ENCODE peak calls at places on chromosomes 11 and 22, in eight cellular contexts. T is stimulated activated CD4-positive, alpha-beta T cell treated with anti-CD3 and anti-CD28 coated beads, Interleukin-1b, Interleukin-23, amount 100 ng/mL, for 4 hours; Z is tibial nerve; S is psoas muscle; K is EH; R is activated T-cell treated with anti-CD3 and anti-CD28 coated beads, Interleukin-2, amount 50 U/mL, for 48 hours; B is posterior vena cava; A is HAP-1. W is an unnamed sample.

GRCh38 chr22:47813661-47814060 is 1051.2 kb downstream of the TBC1D22A start:
- DNase-seq in R (no peak), T (no peak), A (no peak), B (no peak), S (no peak), Z (no peak), K (no peak), W (no peak)

GRCh38 chr22:44663256-44663999 is 38.6 kb upstream of the PRR5 start:
- DNase-seq in A (no peak), S (no peak), Z (no peak), T (no peak), B (peak), R (no peak), K (no peak), W (no peak)

GRCh38 chr22:47534150-47535133 is 772.0 kb downstream of the TBC1D22A start:
- DNase-seq in Z (peak), B (peak), S (no peak), K (no peak), T (no peak), R (no peak), A (no peak), W (no peak)

GRCh38 chr22:44802071-44802700 is 49.8 kb downstream of the ARHGAP8 start:
- DNase-seq in T (no peak), S (no peak), K (no peak), Z (no peak), R (no peak), A (no peak), B (no peak), W (no peak)

GRCh38 chr11:67504950-67505561 is at the start of gene PITPNM1:
- DNase-seq in R (peak), S (peak), K (peak), T (no peak), A (peak), B (peak), Z (peak), W (peak)

GRCh38 chr22:48643066-48643731 is 1184.5 kb downstream of the BRD1 start:
- DNase-seq in S (no peak), T (no peak), A (no peak), B (no peak), Z (no peak), R (no peak), K (no peak), W (no peak)

GRCh38 chr22:42511401-42511891 is 8.2 kb downstream of the RRP7A start:
- DNase-seq in R (no peak), A (no peak), S (no peak), Z (no peak), K (no peak), B (no peak), T (no peak), W (no peak)

GRCh38 chr11:66267379-66268209 is 845 bp upstream of the RAB1B start:
- DNase-seq in R (peak), S (peak), K (peak), A (peak), B (peak), T (peak), Z (peak), W (peak)

GRCh38 chr11:134474070-134474860 is 62.2 kb upstream of the B3GAT1 start:
- DNase-seq in T (no peak), K (no peak), B (no peak), A (no peak), S (no peak), R (no peak), Z (no peak), W (no peak)

GRCh38 chr11:115501895-115502589 is 2.2 kb downstream of the CADM1 start:
- DNase-seq in Z (no peak), S (no peak), T (no peak), K (peak), A (peak), R (peak), B (no peak), W (no peak)

GRCh38 chr11:101907826-101908225 is 7.0 kb upstream of the CEP126 start:
- DNase-seq in B (no peak), Z (no peak), R (no peak), A (no peak), S (no peak), K (no peak), T (no peak), W (no peak)

GRCh38 chr11:17651061-17651460 is 68.3 kb upstream of the MYOD1 start:
- DNase-seq in K (no peak), R (no peak), Z (no peak), T (no peak), S (no peak), A (no peak), B (no peak), W (no peak)

GRCh38 chr11:44875056-44875455 is 75.6 kb downstream of the TP53I11 start:
- DNase-seq in T (no peak), A (no peak), S (no peak), R (no peak), B (no peak), K (no peak), Z (no peak), W (no peak)

GRCh38 chr11:47351159-47352126 is 1.1 kb downstream of the MYBPC3 start:
- DNase-seq in A (no peak), R (no peak), S (no peak), K (no peak), Z (no peak), T (no peak), B (no peak), W (peak)

GRCh38 chr11:128916646-128917045 is 25.5 kb downstream of the KCNJ5 start:
- DNase-seq in R (no peak), T (no peak), B (no peak), Z (no peak), S (no peak), A (no peak), K (no peak), W (no peak)

GRCh38 chr11:62539238-62539925 is 7.2 kb downstream of the AHNAK start:
- DNase-seq in S (peak), Z (no peak), R (peak), K (peak), A (no peak), B (peak), T (no peak), W (peak)

W was measured in body of pancreas.